ENCODE peak calls at places on chromosome 6, in nine cellular contexts. P is prostate gland, N is HL-60, X is HCT116, R is GM12891, D is GM12878, U is Panc1, V is GM23338, K is breast epithelium. Z is an unnamed sample.

GRCh38 chr6:85402922-85403321 is 47.0 kb upstream of the NT5E start:
- DNase-seq in R (no peak), U (no peak), P (no peak), K (no peak), N (no peak), X (no peak), D (no peak), V (no peak), Z (no peak)

GRCh38 chr6:157314705-157315321 is 8.5 kb downstream of the TMEM242 start:
- DNase-seq in U (peak), D (peak), R (no peak), K (no peak), P (peak), X (peak), V (peak), N (no peak), Z (no peak)

GRCh38 chr6:151826517-151827142 is 19.1 kb downstream of the ESR1 start:
- DNase-seq in U (no peak), P (no peak), K (no peak), X (no peak), R (no peak), V (no peak), D (no peak), N (no peak), Z (no peak)

GRCh38 chr6:20953019-20953418 is 418.8 kb downstream of the CDKAL1 start:
- DNase-seq in P (no peak), R (no peak), U (no peak), D (no peak), N (no peak), V (peak), X (no peak), K (no peak), Z (no peak)

GRCh38 chr6:39553029-39553428 is 172.2 kb downstream of the KIF6 start:
- DNase-seq in X (no peak), U (no peak), P (no peak), N (no peak), V (peak), R (no peak), K (no peak), D (no peak), Z (no peak)

GRCh38 chr6:65701325-65701724 is 5.7 kb downstream of the EYS start:
- DNase-seq in D (no peak), X (no peak), V (no peak), R (no peak), U (no peak), N (no peak), K (no peak), P (no peak), Z (no peak)

GRCh38 chr6:169498887-169499513 is 202.8 kb downstream of the WDR27 start:
- DNase-seq in P (no peak), K (no peak), R (no peak), D (no peak), V (no peak), U (no peak), N (no peak), X (no peak), Z (no peak)

GRCh38 chr6:95660544-95660943 is 83.2 kb downstream of the MANEA start:
- DNase-seq in V (no peak), D (no peak), U (no peak), K (no peak), X (no peak), N (peak), P (no peak), R (no peak), Z (no peak)

GRCh38 chr6:45746046-45746445 is 269.6 kb downstream of the CLIC5 start:
- DNase-seq in P (no peak), N (no peak), D (no peak), K (no peak), V (no peak), X (no peak), R (no peak), U (no peak), Z (no peak)

GRCh38 chr6:79186564-79186963 is 47.9 kb downstream of the HMGN3 start:
- DNase-seq in R (no peak), V (no peak), X (no peak), P (no peak), D (no peak), K (no peak), U (no peak), N (no peak), Z (no peak)

GRCh38 chr6:39464067-39464466 is 141.6 kb upstream of the KCNK16 start:
- DNase-seq in R (no peak), X (no peak), U (no peak), D (no peak), K (no peak), P (no peak), V (no peak), N (no peak), Z (no peak)

GRCh38 chr6:166394036-166394892 is 11.5 kb upstream of the MPC1 start:
- DNase-seq in N (no peak), X (no peak), U (no peak), V (no peak), K (no peak), R (no peak), P (no peak), D (no peak), Z (no peak)

DNA sequence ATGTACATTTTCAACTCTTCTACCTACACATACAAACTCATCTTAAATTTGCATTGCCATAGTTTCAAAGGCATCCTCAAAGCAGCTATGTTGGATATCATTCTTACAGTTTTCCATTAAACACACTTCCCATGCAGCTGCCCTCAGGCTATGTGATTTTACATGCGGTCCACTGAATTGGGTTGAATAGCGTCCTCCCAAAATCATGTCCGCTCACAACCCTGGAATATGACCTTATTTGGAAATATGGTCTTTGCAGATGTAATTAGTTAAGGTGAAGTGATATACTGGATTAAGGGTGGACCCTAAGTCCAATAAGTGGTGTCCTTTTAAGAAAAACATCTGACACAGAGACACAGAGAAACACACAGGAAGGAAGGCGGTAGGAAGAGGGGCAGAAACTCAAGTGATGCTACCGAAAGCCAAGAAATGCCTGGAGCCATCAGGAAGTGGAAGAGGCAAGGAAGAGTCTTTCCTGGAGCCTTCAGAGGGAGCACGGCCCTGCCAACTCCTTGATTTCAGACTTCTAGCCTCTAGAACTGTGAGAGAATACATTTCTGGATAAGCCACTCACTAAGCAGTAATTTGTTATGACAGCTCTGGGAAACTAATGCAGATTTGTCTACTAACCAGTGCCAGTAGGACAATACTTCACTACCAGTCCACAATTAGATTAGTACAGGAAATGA is 42.6 kb upstream of the NHSL1 start:
- DNase-seq in X (no peak), U (no peak), V (no peak), K (no peak), P (no peak), R (no peak), N (no peak), D (no peak), Z (no peak)
- TF ChIP-seq POLR2AphosphoS5 in X (no peak), U (no peak), V (no peak), K (no peak), P (no peak), R (no peak), N (no peak), D (no peak), Z (no peak)

GRCh38 chr6:107495196-107495643 is 5.3 kb downstream of the SOBP start:
- DNase-seq in X (no peak), N (no peak), V (no peak), K (no peak), P (peak), U (no peak), R (no peak), D (no peak), Z (no peak)
- TF ChIP-seq POLR2AphosphoS5 in X (no peak), N (no peak), V (no peak), K (no peak), P (peak), U (no peak), R (no peak), D (no peak), Z (no peak)

DNA sequence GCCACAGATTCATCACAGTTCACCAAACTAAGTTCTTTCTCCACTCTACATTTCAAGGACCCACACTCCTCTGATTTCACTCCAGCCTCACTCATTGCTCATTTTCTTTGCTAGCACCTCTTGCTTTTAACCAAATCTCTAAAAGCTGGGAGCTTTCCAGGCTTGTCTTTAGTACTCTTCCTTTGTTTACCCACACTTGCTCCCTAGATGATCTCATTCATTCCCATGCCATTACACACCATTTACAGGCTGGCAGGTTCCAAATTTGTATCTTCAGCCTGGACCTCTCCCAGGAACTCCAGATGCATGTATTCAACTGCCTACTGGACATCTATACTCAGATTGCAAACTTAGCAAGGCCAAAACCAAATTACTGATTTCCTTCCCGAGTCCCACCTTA is 5.3 kb upstream of the GUCA1B start:
- DNase-seq in D (no peak), R (no peak), K (no peak), V (no peak), X (no peak), U (peak), P (peak), N (no peak), Z (no peak)
- TF ChIP-seq POLR2AphosphoS5 in D (no peak), R (no peak), K (no peak), V (no peak), X (no peak), U (no peak), P (peak), N (no peak), Z (no peak)

GRCh38 chr6:31620586-31621319 is at the start of gene PRRC2A:
- DNase-seq in P (peak), R (peak), K (peak), D (no peak), U (no peak), V (peak), X (peak), N (peak), Z (peak)
- TF ChIP-seq POLR2AphosphoS5 in P (no peak), R (peak), K (peak), D (no peak), U (no peak), V (peak), X (peak), N (no peak), Z (peak)

GRCh38 chr6:33778475-33779121 is 10.3 kb downstream of the LEMD2 start:
- DNase-seq in X (no peak), V (no peak), D (no peak), U (no peak), P (no peak), N (no peak), K (no peak), R (no peak), Z (no peak)
- TF ChIP-seq POLR2AphosphoS5 in X (no peak), V (no peak), D (no peak), U (no peak), P (no peak), N (no peak), K (no peak), R (no peak), Z (no peak)

DNA sequence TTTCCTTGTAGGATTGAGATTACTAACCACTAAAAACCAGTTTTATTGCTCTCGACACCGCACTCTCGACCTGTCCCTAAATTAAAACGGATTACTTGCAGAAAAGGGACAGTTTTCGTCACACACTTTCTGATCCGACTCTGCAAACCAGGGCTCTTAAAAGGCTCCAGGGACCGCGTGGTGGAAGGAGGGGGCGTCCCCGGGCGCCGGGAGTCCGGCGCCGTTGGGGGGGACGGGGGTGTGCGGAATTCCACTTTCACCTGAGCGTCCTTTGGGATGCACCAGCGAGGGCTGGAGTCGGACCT is 695 bp downstream of the MAK start:
- DNase-seq in X (no peak), U (no peak), N (peak), P (peak), K (no peak), V (no peak), R (peak), D (no peak), Z (peak)
- TF ChIP-seq POLR2AphosphoS5 in X (no peak), U (no peak), N (no peak), P (no peak), K (no peak), V (no peak), R (no peak), D (no peak), Z (no peak)

GRCh38 chr6:89951574-89952360 is 57.5 kb downstream of the GJA10 start:
- DNase-seq in V (peak), U (no peak), R (no peak), D (no peak), K (no peak), P (no peak), X (no peak), N (no peak), Z (peak)
- TF ChIP-seq POLR2AphosphoS5 in V (no peak), U (no peak), R (no peak), D (no peak), K (no peak), P (no peak), X (no peak), N (no peak), Z (no peak)

GRCh38 chr6:89819336-89820130 is at the start of gene MDN1:
- DNase-seq in D (peak), U (peak), V (peak), P (peak), K (peak), R (peak), X (peak), N (peak), Z (peak)

GRCh38 chr6:89817481-89817880 is 2.1 kb downstream of the MDN1 start:
- DNase-seq in P (no peak), V (peak), K (no peak), N (no peak), U (no peak), R (no peak), X (no peak), D (no peak), Z (no peak)

GRCh38 chr6:89818977-89819335 is 638 bp downstream of the MDN1 start:
- DNase-seq in D (no peak), X (no peak), N (peak), V (peak), P (peak), R (no peak), K (no peak), U (no peak), Z (no peak)
- TF ChIP-seq POLR2AphosphoS5 in D (no peak), X (no peak), N (no peak), V (no peak), P (no peak), R (no peak), K (no peak), U (no peak), Z (no peak)

Z was measured in upper lobe of left lung.